ENCODE peak calls at places on chromosomes 3 and 15, in four cellular contexts. X, K, D and I are unnamed samples.
A peak's percentile ranks its signal among the peaks of the same experiment; 100 is the strongest.

GRCh38 chr3:102671005-102671404 is 236.2 kb downstream of the ZPLD1 start:
- DNase-seq in K (no peak), D (no peak), X (no peak), I (no peak)

GRCh38 chr3:147945968-147946519 is 536.9 kb downstream of the ZIC1 start:
- DNase-seq in K (peak; percentile 54), D (no peak), X (peak; percentile 94), I (peak; percentile 42)

GRCh38 chr3:186536883-186537553 is 7.2 kb downstream of the CRYGS start:
- DNase-seq in D (no peak), X (peak; percentile 15), K (no peak), I (no peak)

GRCh38 chr3:177516130-177517011 is 319.1 kb upstream of the TBL1XR1 start:
- DNase-seq in K (no peak), D (no peak), X (peak; percentile 93), I (no peak)

GRCh38 chr3:124985358-124985757 is 50.8 kb upstream of the MUC13 start:
- DNase-seq in X (peak; percentile 85), D (no peak), K (peak; percentile 78), I (no peak)

GRCh38 chr3:38824349-38824748 is 8.3 kb upstream of the SCN10A start:
- DNase-seq in D (no peak), X (no peak), K (no peak), I (no peak)

GRCh38 chr15:92377083-92377789 is 16.4 kb upstream of the ST8SIA2 start:
- DNase-seq in X (peak; percentile 53), D (no peak), K (peak; percentile 51), I (no peak)

GRCh38 chr15:40844543-40844981 is 714 bp downstream of the SPINT1 start:
- DNase-seq in X (peak; percentile 18), K (peak; percentile 49), D (no peak), I (no peak)

GRCh38 chr3:113697192-113698090 is 999 bp upstream of the USF3 start:
- DNase-seq in X (peak; percentile 51), D (peak; percentile 8), K (peak; percentile 48), I (no peak)

GRCh38 chr3:163735394-163735793 is 1342.9 kb downstream of the SI start:
- DNase-seq in K (no peak), X (no peak), D (no peak), I (no peak)